ENCODE peak calls at places on chromosomes 2 and 18, in five cellular contexts. X is skeletal muscle cell, D is Calu3, Z is aorta, O is SK-N-SH. V is an unnamed sample.

GRCh38 chr18:23012249-23012648 is 79.1 kb downstream of the RBBP8 start:
- DNase-seq in D (no peak), Z (no peak), X (no peak), O (no peak), V (no peak)

GRCh38 chr18:25595274-25595673 is 243.3 kb upstream of the ZNF521 start:
- DNase-seq in O (no peak), D (no peak), X (no peak), Z (no peak), V (no peak)

GRCh38 chr2:1588994-1589611 is 155.2 kb downstream of the PXDN start:
- DNase-seq in Z (no peak), O (no peak), D (no peak), X (no peak), V (peak)

GRCh38 chr2:121375621-121376159 is 90.7 kb upstream of the TFCP2L1 start:
- DNase-seq in D (no peak), X (peak), O (no peak), Z (no peak), V (no peak)

GRCh38 chr2:119713819-119714490 is 35.0 kb downstream of the TMEM177 start:
- DNase-seq in O (no peak), Z (no peak), D (no peak), X (no peak), V (no peak)

GRCh38 chr2:219681301-219682290 is 54.2 kb downstream of the SLC4A3 start:
- DNase-seq in Z (no peak), D (no peak), X (peak), O (no peak), V (no peak)

GRCh38 chr2:63424329-63425078 is 163.8 kb downstream of the WDPCP start:
- DNase-seq in Z (no peak), X (no peak), D (no peak), O (peak), V (peak)

GRCh38 chr2:164495491-164496223 is 125.6 kb downstream of the GRB14 start:
- DNase-seq in X (peak), D (peak), O (peak), Z (no peak), V (peak)

GRCh38 chr18:26091047-26091630 is 726 bp upstream of the SS18 start:
- DNase-seq in O (no peak), X (no peak), D (no peak), Z (peak), V (no peak)

GRCh38 chr2:204982303-204982702 is 437.0 kb downstream of the PARD3B start:
- DNase-seq in O (no peak), Z (no peak), X (peak), D (no peak), V (no peak)

GRCh38 chr2:77270433-77270832 is 251.7 kb downstream of the LRRTM4 start:
- DNase-seq in D (no peak), O (no peak), Z (no peak), X (no peak), V (no peak)

GRCh38 chr2:39947294-39948015 is 168.4 kb upstream of the THUMPD2 start:
- DNase-seq in Z (no peak), X (no peak), O (peak), D (no peak), V (no peak)

GRCh38 chr2:73059106-73059505 is 12.4 kb downstream of the SFXN5 start:
- DNase-seq in Z (no peak), O (no peak), D (no peak), X (no peak), V (no peak)

GRCh38 chr2:113407446-113408099 is 29.9 kb upstream of the ZNG1B start:
- DNase-seq in D (no peak), Z (no peak), X (no peak), O (no peak), V (peak)

GRCh38 chr18:60020107-60020925 is 120.5 kb downstream of the PMAIP1 start:
- DNase-seq in X (no peak), Z (no peak), O (no peak), D (no peak), V (peak)

GRCh38 chr18:31046916-31047315 is 4.4 kb upstream of the DSC3 start:
- DNase-seq in D (peak), O (no peak), Z (no peak), X (no peak), V (no peak)

GRCh38 chr2:100124746-100125145 is 17.6 kb downstream of the AFF3 start:
- DNase-seq in X (no peak), D (no peak), O (no peak), Z (no peak), V (peak)

GRCh38 chr2:79860233-79861058 is 347.6 kb downstream of the CTNNA2 start:
- DNase-seq in O (peak), Z (no peak), X (no peak), D (no peak), V (peak)

GRCh38 chr18:3541549-3542386 is 91.8 kb downstream of the TGIF1 start:
- DNase-seq in O (no peak), X (no peak), D (peak), Z (no peak), V (no peak)

GRCh38 chr2:102010767-102011351 is 19.1 kb downstream of the IL1R2 start:
- DNase-seq in Z (no peak), X (no peak), D (no peak), O (no peak), V (no peak)

GRCh38 chr2:113079123-113079522 is 11.4 kb downstream of the IL1F10 start:
- DNase-seq in X (no peak), D (no peak), Z (no peak), O (no peak), V (peak)

GRCh38 chr2:111005307-111005706 is 115.4 kb upstream of the BCL2L11 start:
- DNase-seq in Z (no peak), X (no peak), O (no peak), D (no peak), V (no peak)

GRCh38 chr2:46187112-46187618 is 110.0 kb upstream of the EPAS1 start:
- DNase-seq in X (no peak), Z (peak), D (no peak), O (no peak), V (no peak)

GRCh38 chr2:148540022-148540421 is 104.5 kb upstream of the EPC2 start:
- DNase-seq in D (no peak), O (no peak), Z (peak), X (no peak), V (no peak)

GRCh38 chr2:231052494-231053451 is 3.9 kb upstream of the PSMD1 start:
- DNase-seq in Z (peak), D (peak), O (peak), X (peak), V (peak)

GRCh38 chr2:241324775-241325174 is 9.1 kb downstream of the SEPTIN2 start:
- DNase-seq in X (no peak), D (no peak), Z (no peak), O (no peak), V (no peak)

GRCh38 chr2:6784299-6784698 is 81.4 kb downstream of the CMPK2 start:
- DNase-seq in X (no peak), D (no peak), O (no peak), Z (no peak), V (no peak)

GRCh38 chr2:195352581-195352980 is 304.4 kb upstream of the SLC39A10 start:
- DNase-seq in X (no peak), D (no peak), O (no peak), Z (no peak), V (no peak)

GRCh38 chr2:16311521-16312440 is 353.9 kb downstream of the CYRIA start:
- DNase-seq in Z (no peak), X (no peak), O (no peak), D (no peak), V (no peak)

GRCh38 chr2:149924549-149925213 is 337.1 kb upstream of the MMADHC start:
- DNase-seq in Z (no peak), O (no peak), X (no peak), D (no peak), V (no peak)

GRCh38 chr2:8115966-8116365 is 565.9 kb upstream of the ID2 start:
- DNase-seq in D (no peak), X (no peak), O (no peak), Z (no peak), V (no peak)

GRCh38 chr2:70141754-70142589 is 48.8 kb downstream of the C2orf42 start:
- DNase-seq in X (no peak), D (peak), Z (no peak), O (peak), V (peak)

GRCh38 chr2:142040554-142040953 is 90.3 kb downstream of the LRP1B start:
- DNase-seq in X (no peak), Z (no peak), D (no peak), O (no peak), V (no peak)

GRCh38 chr18:62264984-62265383 is 60.1 kb upstream of the TNFRSF11A start:
- DNase-seq in D (no peak), Z (no peak), X (no peak), O (no peak), V (no peak)

GRCh38 chr2:152718909-152719645 is 657 bp downstream of the ARL6IP6 start:
- DNase-seq in D (peak), X (no peak), Z (no peak), O (peak), V (peak)

GRCh38 chr2:63788070-63788469 is 53.6 kb upstream of the UGP2 start:
- DNase-seq in O (no peak), X (peak), Z (no peak), D (no peak), V (no peak)

GRCh38 chr18:12463191-12463590 is 55.5 kb downstream of the PRELID3A start:
- DNase-seq in Z (no peak), X (no peak), D (no peak), O (no peak), V (no peak)

GRCh38 chr2:100865819-100866462 is 46.0 kb downstream of the NPAS2 start:
- DNase-seq in X (peak), O (no peak), D (no peak), Z (no peak), V (peak)